ENCODE peak calls at places on chromosomes 3 and 15, in ten cellular contexts. One of them, this sample, is unnamed.

GRCh38 chr3:11096266-11097135 is 57.8 kb upstream of the HRH1 start:
- DNase-seq in ELR: peak
- DNase-seq in AG08396: peak
- DNase-seq in RWPE1: peak
- DNase-seq in T1000: peak
- DNase-seq in activated effector memory CD4-positive, alpha-beta T cell treated with Interleukin-2 at 50 U/mL for 16 hours: peak
- DNase-seq in GF-D8: peak
- DNase-seq in non-pigmented ciliary epithelial cell: peak
- DNase-seq in ELF-1: peak
- DNase-seq in right lobe of liver: peak
- DNase-seq in this sample: no peak

GRCh38 chr3:113051222-113051804 is 60.5 kb downstream of the GTPBP8 start:
- DNase-seq in RWPE1: peak
- DNase-seq in ELR: peak
- DNase-seq in ELF-1: peak
- DNase-seq in GF-D8: peak
- DNase-seq in non-pigmented ciliary epithelial cell: peak
- DNase-seq in T1000: peak
- DNase-seq in AG08396: peak
- DNase-seq in right lobe of liver: peak
- DNase-seq in activated effector memory CD4-positive, alpha-beta T cell treated with Interleukin-2 at 50 U/mL for 16 hours: peak
- DNase-seq in this sample: peak

GRCh38 chr15:53710906-53711305 is 48.6 kb downstream of the WDR72 start:
- DNase-seq in ELR: no peak
- DNase-seq in T1000: no peak
- DNase-seq in right lobe of liver: no peak
- DNase-seq in non-pigmented ciliary epithelial cell: no peak
- DNase-seq in activated effector memory CD4-positive, alpha-beta T cell treated with Interleukin-2 at 50 U/mL for 16 hours: no peak
- DNase-seq in AG08396: no peak
- DNase-seq in RWPE1: no peak
- DNase-seq in ELF-1: no peak
- DNase-seq in GF-D8: no peak
- DNase-seq in this sample: no peak

GRCh38 chr15:101256756-101257155 is 4.9 kb upstream of the CHSY1 start:
- DNase-seq in GF-D8: no peak
- DNase-seq in T1000: no peak
- DNase-seq in right lobe of liver: no peak
- DNase-seq in non-pigmented ciliary epithelial cell: no peak
- DNase-seq in ELR: peak
- DNase-seq in ELF-1: no peak
- DNase-seq in RWPE1: no peak
- DNase-seq in activated effector memory CD4-positive, alpha-beta T cell treated with Interleukin-2 at 50 U/mL for 16 hours: no peak
- DNase-seq in AG08396: no peak
- DNase-seq in this sample: no peak

GRCh38 chr15:60835974-60836373 is 357.0 kb upstream of the ICE2 start:
- DNase-seq in activated effector memory CD4-positive, alpha-beta T cell treated with Interleukin-2 at 50 U/mL for 16 hours: no peak
- DNase-seq in ELR: peak
- DNase-seq in ELF-1: no peak
- DNase-seq in T1000: peak
- DNase-seq in right lobe of liver: no peak
- DNase-seq in GF-D8: no peak
- DNase-seq in RWPE1: no peak
- DNase-seq in AG08396: peak
- DNase-seq in non-pigmented ciliary epithelial cell: no peak
- DNase-seq in this sample: no peak

GRCh38 chr3:170322501-170323328 is 34.8 kb upstream of the SKIL start:
- DNase-seq in GF-D8: no peak
- DNase-seq in RWPE1: no peak
- DNase-seq in AG08396: no peak
- DNase-seq in non-pigmented ciliary epithelial cell: no peak
- DNase-seq in ELF-1: no peak
- DNase-seq in ELR: no peak
- DNase-seq in T1000: no peak
- DNase-seq in activated effector memory CD4-positive, alpha-beta T cell treated with Interleukin-2 at 50 U/mL for 16 hours: no peak
- DNase-seq in right lobe of liver: no peak
- DNase-seq in this sample: no peak

GRCh38 chr3:132784502-132785025 is 62.4 kb upstream of the NPHP3 start:
- DNase-seq in non-pigmented ciliary epithelial cell: no peak
- DNase-seq in AG08396: no peak
- DNase-seq in GF-D8: no peak
- DNase-seq in T1000: no peak
- DNase-seq in ELR: no peak
- DNase-seq in activated effector memory CD4-positive, alpha-beta T cell treated with Interleukin-2 at 50 U/mL for 16 hours: no peak
- DNase-seq in ELF-1: no peak
- DNase-seq in RWPE1: no peak
- DNase-seq in right lobe of liver: no peak
- DNase-seq in this sample: no peak

GRCh38 chr3:5128861-5129260 is 6.8 kb downstream of the ARL8B start:
- DNase-seq in activated effector memory CD4-positive, alpha-beta T cell treated with Interleukin-2 at 50 U/mL for 16 hours: no peak
- DNase-seq in T1000: no peak
- DNase-seq in ELF-1: no peak
- DNase-seq in AG08396: no peak
- DNase-seq in ELR: no peak
- DNase-seq in GF-D8: no peak
- DNase-seq in right lobe of liver: no peak
- DNase-seq in RWPE1: no peak
- DNase-seq in non-pigmented ciliary epithelial cell: no peak
- DNase-seq in this sample: no peak

GRCh38 chr3:185069583-185070030 is 83.3 kb downstream of the C3orf70 start:
- DNase-seq in activated effector memory CD4-positive, alpha-beta T cell treated with Interleukin-2 at 50 U/mL for 16 hours: no peak
- DNase-seq in RWPE1: no peak
- DNase-seq in ELF-1: peak
- DNase-seq in GF-D8: no peak
- DNase-seq in non-pigmented ciliary epithelial cell: no peak
- DNase-seq in T1000: no peak
- DNase-seq in ELR: no peak
- DNase-seq in right lobe of liver: no peak
- DNase-seq in AG08396: no peak
- DNase-seq in this sample: no peak

GRCh38 chr15:74906193-74906449 is 530 bp downstream of the FAM219B start:
- DNase-seq in ELF-1: peak
- DNase-seq in AG08396: no peak
- DNase-seq in GF-D8: no peak
- DNase-seq in ELR: no peak
- DNase-seq in RWPE1: peak
- DNase-seq in activated effector memory CD4-positive, alpha-beta T cell treated with Interleukin-2 at 50 U/mL for 16 hours: peak
- DNase-seq in non-pigmented ciliary epithelial cell: no peak
- DNase-seq in T1000: no peak
- DNase-seq in right lobe of liver: no peak
- DNase-seq in this sample: no peak

GRCh38 chr15:23467110-23467600 is 20.1 kb upstream of the GOLGA6L2 start:
- DNase-seq in ELR: peak
- DNase-seq in activated effector memory CD4-positive, alpha-beta T cell treated with Interleukin-2 at 50 U/mL for 16 hours: no peak
- DNase-seq in T1000: no peak
- DNase-seq in AG08396: peak
- DNase-seq in right lobe of liver: no peak
- DNase-seq in ELF-1: no peak
- DNase-seq in non-pigmented ciliary epithelial cell: peak
- DNase-seq in RWPE1: peak
- DNase-seq in GF-D8: no peak
- DNase-seq in this sample: no peak

GRCh38 chr15:59830143-59830542 is 141.0 kb upstream of the BNIP2 start:
- DNase-seq in T1000: no peak
- DNase-seq in activated effector memory CD4-positive, alpha-beta T cell treated with Interleukin-2 at 50 U/mL for 16 hours: no peak
- DNase-seq in ELF-1: no peak
- DNase-seq in GF-D8: no peak
- DNase-seq in ELR: no peak
- DNase-seq in non-pigmented ciliary epithelial cell: no peak
- DNase-seq in right lobe of liver: no peak
- DNase-seq in AG08396: no peak
- DNase-seq in RWPE1: no peak
- DNase-seq in this sample: no peak

GRCh38 chr3:135077186-135077585 is 282.1 kb downstream of the EPHB1 start:
- DNase-seq in ELR: no peak
- DNase-seq in non-pigmented ciliary epithelial cell: no peak
- DNase-seq in activated effector memory CD4-positive, alpha-beta T cell treated with Interleukin-2 at 50 U/mL for 16 hours: no peak
- DNase-seq in ELF-1: no peak
- DNase-seq in RWPE1: no peak
- DNase-seq in right lobe of liver: no peak
- DNase-seq in AG08396: no peak
- DNase-seq in GF-D8: no peak
- DNase-seq in T1000: no peak
- DNase-seq in this sample: no peak